ENCODE peak calls at places on chromosome 10, in six cellular contexts. Q is GM23248; A is cardiac muscle cell; I is body of pancreas; X is foreskin keratinocyte; N is CD8-positive, alpha-beta T cell. Y is an unnamed sample. For H3K4me1, the result is how much of the 10 kb centered on the place peaks cover.

GRCh38 chr10:24176658-24177057 is 32.3 kb upstream of the KIAA1217 start:
- DNase-seq in A (no peak), I (no peak), N (no peak), X (no peak), Q (no peak), Y (no peak)

GRCh38 chr10:11721813-11722212 is 20.4 kb upstream of the ECHDC3 start:
- DNase-seq in N (no peak), I (no peak), X (no peak), A (no peak), Q (no peak), Y (no peak)

GRCh38 chr10:48632166-48632565 is 27.3 kb upstream of the ARHGAP22 start:
- DNase-seq in A (no peak), I (no peak), X (no peak), Q (peak), N (no peak), Y (no peak)

GRCh38 chr10:5601826-5602225 is 64.6 kb downstream of the ASB13 start:
- DNase-seq in Q (no peak), N (no peak), A (peak), X (no peak), I (no peak), Y (no peak)

GRCh38 chr10:84333864-84334451 is 5.6 kb downstream of the CCSER2 start:
- DNase-seq in X (no peak), A (peak), I (no peak), Q (peak), N (peak), Y (no peak)

GRCh38 chr10:79422178-79422892 is 23.1 kb downstream of the ZCCHC24 start:
- DNase-seq in Q (peak), N (no peak), X (no peak), I (no peak), A (peak), Y (no peak)

GRCh38 chr10:4902571-4903011 is 60.6 kb upstream of the AKR1C1 start:
- DNase-seq in N (no peak), I (peak), A (peak), Q (peak), X (no peak), Y (no peak)

GRCh38 chr10:48287417-48288391 is 13.2 kb upstream of the FRMPD2 start:
- DNase-seq in N (no peak), I (peak), A (no peak), X (no peak), Q (no peak), Y (peak)

GRCh38 chr10:44058259-44058658 is 326.6 kb downstream of the CXCL12 start:
- DNase-seq in N (no peak), I (no peak), A (no peak), Q (no peak), X (no peak), Y (no peak)

GRCh38 chr10:42988517-42989395 is 88.1 kb upstream of the RET start:
- DNase-seq in Q (no peak), I (no peak), N (no peak), A (peak), X (no peak), Y (no peak)

GRCh38 chr10:33539137-33539536 is 204.7 kb upstream of the NRP1 start:
- DNase-seq in N (no peak), X (no peak), I (no peak), Q (no peak), A (no peak), Y (no peak)

GRCh38 chr10:75245354-75246001 is 9.7 kb upstream of the COMTD1 start:
- DNase-seq in N (no peak), Q (no peak), X (no peak), I (peak), A (no peak), Y (peak)

GRCh38 chr10:33015798-33016547 is 57.9 kb upstream of the ITGB1 start:
- DNase-seq in Q (peak), I (no peak), A (peak), X (no peak), N (no peak), Y (no peak)

GRCh38 chr10:31697271-31698168 is 231.1 kb downstream of the ARHGAP12 start:
- DNase-seq in X (no peak), I (peak), A (peak), N (no peak), Q (peak), Y (no peak)

GRCh38 chr10:93469454-93469853 is 12.7 kb downstream of the MYOF start:
- DNase-seq in N (no peak), A (no peak), I (no peak), X (no peak), Q (no peak), Y (no peak)

GRCh38 chr10:20313665-20314064 is 497.4 kb downstream of the PLXDC2 start:
- DNase-seq in Q (no peak), X (no peak), I (no peak), A (no peak), N (no peak), Y (no peak)

GRCh38 chr10:57657164-57657765 is 610.4 kb downstream of the IPMK start:
- DNase-seq in I (peak), Q (peak), N (no peak), A (peak), X (peak), Y (peak)

GRCh38 chr10:116538461-116538860 is 7.3 kb upstream of the PNLIP start:
- DNase-seq in Q (peak), X (peak), N (no peak), I (peak), A (no peak), Y (no peak)

GRCh38 chr10:3785251-3785848 is 341 bp upstream of the KLF6 start:
- DNase-seq in X (no peak), A (peak), N (peak), I (peak), Q (peak), Y (peak)

GRCh38 chr10:30383366-30383765 is 34.3 kb upstream of the MTPAP start:
- DNase-seq in I (no peak), A (peak), N (no peak), Q (peak), X (no peak), Y (no peak)

GRCh38 chr10:6843477-6843876 is 263.4 kb upstream of the PRKCQ start:
- DNase-seq in N (no peak), Q (no peak), A (no peak), I (no peak), X (no peak), Y (no peak)

GRCh38 chr10:29714096-29714874 is 79.5 kb upstream of the SVIL start:
- DNase-seq in Q (peak), X (peak), I (no peak), N (no peak), A (peak), Y (peak)

GRCh38 chr10:53325073-53325472 is 552.5 kb upstream of the MBL2 start:
- DNase-seq in Q (peak), X (peak), N (no peak), A (no peak), I (no peak), Y (no peak)

GRCh38 chr10:29922904-29923303 is 136.5 kb downstream of the JCAD start:
- DNase-seq in N (no peak), A (no peak), X (no peak), I (no peak), Q (no peak), Y (no peak)

GRCh38 chr10:95500097-95500496 is 61.1 kb downstream of the SORBS1 start:
- DNase-seq in A (no peak), X (no peak), I (no peak), N (no peak), Q (no peak), Y (no peak)
- H3K4me1 ChIP-seq in A (under half), X (under half), I (under half), N (under half), Q (under half), Y (under half)

DNA sequence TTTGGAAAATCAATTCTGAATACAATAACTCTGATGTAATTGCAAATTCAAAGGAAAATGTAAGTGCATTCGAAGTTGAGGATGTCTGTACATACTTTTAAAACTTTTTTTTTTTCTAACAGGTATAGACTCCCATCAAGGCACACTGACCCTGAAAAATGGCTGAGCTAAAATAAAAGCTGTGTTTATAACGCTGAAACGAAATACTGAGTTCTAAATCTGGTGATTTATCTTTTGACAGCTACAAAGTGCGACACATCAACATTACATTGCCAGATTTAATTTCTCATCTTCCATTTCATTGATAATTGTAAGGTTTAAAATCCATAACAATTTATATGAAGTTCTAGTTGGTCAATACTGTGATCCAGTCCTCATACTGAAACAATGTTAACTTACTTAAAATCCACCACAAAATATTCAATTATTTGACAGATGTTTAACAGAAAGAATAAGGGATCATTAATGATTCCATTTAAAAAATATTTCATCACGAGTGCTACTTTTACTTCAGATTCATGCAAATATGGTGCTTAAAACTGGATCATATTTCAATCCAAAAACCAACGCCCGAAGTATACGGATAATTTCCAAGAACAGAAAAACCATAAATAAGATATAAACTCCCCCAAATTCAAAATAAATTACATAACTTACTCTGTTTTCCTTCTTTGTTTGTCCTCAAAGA is 1.4 kb downstream of the RAB11FIP2 start:
- DNase-seq in X (peak), Q (peak), N (no peak), A (no peak), I (no peak), Y (no peak)
- H3K4me1 ChIP-seq in X (under half), Q (under half), N (under half), A (under half), I (half or more), Y (under half)

DNA sequence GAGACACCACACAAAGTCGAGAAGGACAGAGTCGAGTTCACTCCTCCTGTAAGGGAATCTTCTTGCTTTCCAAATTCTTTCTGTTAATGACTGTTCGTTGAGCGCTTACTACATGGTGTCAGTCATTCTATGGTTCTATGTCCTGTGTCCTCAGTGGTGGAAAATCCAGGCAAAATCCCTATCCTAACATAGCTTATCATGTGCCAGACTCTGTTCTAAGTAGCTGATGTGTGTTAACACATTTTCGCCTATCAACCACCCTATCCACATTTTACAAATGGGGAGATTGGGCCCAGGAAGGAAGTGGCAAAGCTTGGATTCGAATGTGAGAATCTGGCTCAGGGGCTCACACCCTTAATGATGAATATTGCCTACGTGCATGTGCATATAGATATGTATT is 280.1 kb downstream of the GATA3 start:
- DNase-seq in I (no peak), X (no peak), Q (no peak), N (no peak), A (no peak), Y (no peak)
- H3K4me1 ChIP-seq in I (under half), X (under half), Q (under half), N (under half), A (under half), Y (under half)

GRCh38 chr10:133261726-133262325 is 14.8 kb downstream of the ADAM8 start:
- DNase-seq in A (peak), X (no peak), Q (peak), I (peak), N (peak), Y (no peak)

GRCh38 chr10:133266056-133266795 is 10.4 kb downstream of the ADAM8 start:
- DNase-seq in X (no peak), N (no peak), A (no peak), I (no peak), Q (no peak), Y (no peak)

GRCh38 chr10:133262696-133263095 is 14.0 kb downstream of the ADAM8 start:
- DNase-seq in Q (no peak), A (no peak), X (peak), N (no peak), I (peak), Y (no peak)

GRCh38 chr10:133264455-133264854 is 12.2 kb downstream of the ADAM8 start:
- DNase-seq in I (no peak), N (peak), Q (no peak), X (no peak), A (no peak), Y (no peak)

DNA sequence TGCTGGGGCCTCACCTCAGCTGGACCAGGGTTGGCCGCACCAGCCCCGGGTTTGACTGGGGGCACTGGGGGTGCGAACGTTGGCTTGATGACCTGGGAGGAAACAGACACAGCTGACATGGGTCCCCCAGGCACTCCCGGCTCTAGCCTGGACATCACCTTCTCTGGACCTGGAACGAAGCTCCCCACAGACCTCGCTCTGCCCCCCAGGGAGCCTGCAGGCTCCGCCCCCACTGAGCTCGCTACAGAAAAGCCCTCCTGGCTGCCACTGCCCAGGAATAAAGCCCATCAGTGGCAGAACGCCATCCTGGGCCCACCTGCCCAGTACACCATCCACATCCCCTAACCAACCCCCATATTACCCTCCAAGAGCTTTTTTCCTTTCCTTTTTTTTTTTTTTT is 13.0 kb downstream of the ADAM8 start:
- DNase-seq in N (no peak), I (no peak), Q (no peak), A (no peak), X (no peak), Y (no peak)
- H3K4me1 ChIP-seq in N (half or more), I (under half), Q (under half), A (under half), X (under half), Y (under half)

DNA sequence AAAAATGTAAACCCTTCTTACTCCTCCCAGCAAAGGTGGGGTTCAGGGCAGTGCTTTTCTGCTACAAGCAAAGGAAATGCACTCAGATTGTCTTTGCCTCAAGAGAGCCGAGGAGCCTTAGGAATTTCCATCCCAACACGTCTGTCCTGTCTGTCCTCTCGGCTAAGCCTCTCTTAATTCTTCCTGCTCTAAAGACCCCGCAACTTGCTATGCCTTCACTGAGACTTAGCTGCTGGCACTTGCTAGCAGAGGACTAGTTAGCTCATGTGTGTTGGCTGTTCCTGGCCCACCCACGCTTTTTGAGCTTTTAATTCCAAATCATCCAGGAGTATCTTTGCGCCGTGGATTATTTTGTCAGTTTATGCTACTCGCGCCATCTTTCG is 481 bp upstream of the NPM3 start:
- DNase-seq in Q (peak), X (peak), N (no peak), I (no peak), A (peak), Y (no peak)
- H3K4me1 ChIP-seq in Q (under half), X (under half), N (half or more), I (under half), A (under half), Y (under half)

GRCh38 chr10:119207367-119207668 is at the start of gene GRK5:
- DNase-seq in A (peak), Q (peak), X (peak), I (peak), N (peak), Y (peak)

GRCh38 chr10:119209736-119210355 is 2.5 kb downstream of the GRK5 start:
- DNase-seq in I (no peak), X (no peak), A (peak), N (no peak), Q (no peak), Y (no peak)

GRCh38 chr10:119209050-119209735 is 1.8 kb downstream of the GRK5 start:
- DNase-seq in N (peak), A (peak), Q (peak), I (peak), X (no peak), Y (no peak)

GRCh38 chr10:119207713-119208552 is 562 bp downstream of the GRK5 start:
- DNase-seq in Q (peak), X (no peak), N (peak), A (peak), I (peak), Y (no peak)

GRCh38 chr10:119208553-119208940 is 1.2 kb downstream of the GRK5 start:
- DNase-seq in X (no peak), N (no peak), I (no peak), A (peak), Q (peak), Y (no peak)
- H3K4me1 ChIP-seq in X (under half), N (under half), I (under half), A (under half), Q (under half), Y (under half)

Y was measured in PC-9.